ENCODE peak calls at places on chromosomes 11 and 22, in six cellular contexts. S is endodermal cell, X is heart right ventricle, P is fibroblast of lung, H is breast epithelium, C is BE2C. L is an unnamed sample. For H3K4me1, the result is how much of the 10 kb centered on the place peaks cover.

GRCh38 chr11:96293583-96293982 is 49.4 kb downstream of the MAML2 start:
- DNase-seq in S (no peak), X (no peak), P (peak), H (no peak), C (no peak), L (no peak)

GRCh38 chr11:125164422-125165110 is at the start of gene PKNOX2:
- DNase-seq in S (peak), X (peak), P (peak), H (peak), C (peak), L (peak)

GRCh38 chr11:130131957-130132850 is 27.4 kb upstream of the ST14 start:
- DNase-seq in S (peak), X (no peak), P (peak), H (no peak), C (peak), L (no peak)

GRCh38 chr22:38272373-38273134 is at the start of gene TMEM184B:
- DNase-seq in S (peak), X (peak), P (peak), H (peak), C (peak), L (peak)

GRCh38 chr11:105274631-105275030 is 135.1 kb upstream of the CARD18 start:
- DNase-seq in S (no peak), X (no peak), P (no peak), H (no peak), C (no peak), L (no peak)

GRCh38 chr11:17564687-17565042 is 17.6 kb downstream of the OTOG start:
- DNase-seq in S (peak), X (no peak), P (no peak), H (no peak), C (no peak), L (no peak)

GRCh38 chr11:1481861-1482441 is 4.6 kb downstream of the MOB2 start:
- DNase-seq in S (no peak), X (peak), P (no peak), H (no peak), C (peak), L (peak)

GRCh38 chr22:29654420-29654819 is 51.0 kb downstream of the NF2 start:
- DNase-seq in S (no peak), X (no peak), P (no peak), H (no peak), C (no peak), L (no peak)

GRCh38 chr11:113168804-113169342 is 145.5 kb upstream of the TTC12 start:
- DNase-seq in S (no peak), X (no peak), P (no peak), H (no peak), C (no peak), L (no peak)

GRCh38 chr11:68632802-68633201 is 51.5 kb upstream of the GAL start:
- DNase-seq in S (peak), X (no peak), P (peak), H (no peak), C (peak), L (no peak)

GRCh38 chr11:102472127-102472526 is 19.6 kb upstream of the TMEM123 start:
- DNase-seq in S (no peak), X (no peak), P (no peak), H (no peak), C (no peak), L (no peak)

GRCh38 chr11:121478226-121478894 is 25.6 kb upstream of the SORL1-AS1 start:
- DNase-seq in S (no peak), X (no peak), P (no peak), H (no peak), C (no peak), L (no peak)

GRCh38 chr11:798093-798713 is at the start of gene SLC25A22:
- DNase-seq in S (peak), X (peak), P (peak), H (peak), C (peak), L (no peak)

GRCh38 chr11:7311903-7312302 is 60.2 kb downstream of the SYT9 start:
- DNase-seq in S (no peak), X (no peak), P (no peak), H (no peak), C (no peak), L (no peak)

GRCh38 chr11:121106812-121107211 is 5.8 kb downstream of the TECTA start:
- DNase-seq in S (no peak), X (no peak), P (no peak), H (no peak), C (no peak), L (no peak)

GRCh38 chr22:30763815-30764686 is 69.4 kb downstream of the OSBP2 start:
- DNase-seq in S (peak), X (no peak), P (peak), H (no peak), C (peak), L (no peak)

GRCh38 chr11:9662273-9662672 is 1.6 kb upstream of the SWAP70 start:
- DNase-seq in S (peak), X (no peak), P (no peak), H (no peak), C (no peak), L (peak)

GRCh38 chr11:104442320-104442719 is 278.4 kb upstream of the PDGFD start:
- DNase-seq in S (no peak), X (no peak), P (no peak), H (no peak), C (no peak), L (no peak)

GRCh38 chr11:77094841-77095365 is 7.7 kb upstream of the OMP start:
- DNase-seq in S (no peak), X (no peak), P (no peak), H (no peak), C (peak), L (no peak)

GRCh38 chr22:46466255-46466676 is 71.2 kb downstream of the CELSR1 start:
- DNase-seq in S (no peak), X (no peak), P (no peak), H (no peak), C (no peak), L (no peak)

GRCh38 chr11:102436546-102436945 is 16.0 kb downstream of the TMEM123 start:
- DNase-seq in S (no peak), X (no peak), P (peak), H (no peak), C (no peak), L (no peak)

DNA sequence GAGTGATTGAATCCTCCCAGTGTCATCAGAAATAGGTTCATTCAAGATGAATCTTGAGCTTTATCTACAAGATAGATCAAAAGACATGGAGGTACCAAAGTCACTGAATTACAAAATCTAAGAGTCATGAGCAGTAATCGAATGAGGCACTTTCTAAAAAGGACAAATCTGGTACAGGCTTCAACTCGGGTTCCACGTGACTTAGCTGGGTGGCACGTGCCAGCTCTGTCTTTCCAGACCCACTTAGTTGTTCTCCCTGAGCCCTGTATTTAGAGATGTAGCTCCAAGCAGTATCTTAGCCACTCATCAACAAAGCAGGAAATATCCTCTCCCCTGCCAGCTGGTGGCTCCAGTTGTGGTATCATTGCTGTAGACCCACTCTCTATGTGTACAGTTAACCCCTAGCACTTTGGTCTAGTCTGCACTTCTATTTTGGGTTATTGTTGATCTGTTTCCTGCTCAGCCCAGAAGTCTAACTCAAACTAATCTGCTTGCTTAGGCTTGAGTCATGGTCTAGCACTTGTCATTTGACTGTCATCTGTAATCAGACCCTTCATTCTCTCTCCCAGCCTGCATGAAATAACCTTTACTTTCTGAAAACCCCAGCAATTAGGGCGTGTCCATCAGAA is 528.7 kb downstream of the ETS1 start:
- DNase-seq in S (no peak), X (no peak), P (no peak), H (no peak), C (no peak), L (no peak)
- H3K4me1 ChIP-seq in S (under half), X (under half), P (under half), H (under half), C (under half), L (under half)

GRCh38 chr22:31951201-31952093 is 7.1 kb downstream of the YWHAH start:
- DNase-seq in S (no peak), X (no peak), P (no peak), H (no peak), C (no peak), L (no peak)
- H3K4me1 ChIP-seq in S (under half), X (half or more), P (under half), H (under half), C (under half), L (under half)

GRCh38 chr11:82992219-82992618 is 79.5 kb downstream of the RAB30 start:
- DNase-seq in S (no peak), X (no peak), P (no peak), H (no peak), C (no peak), L (no peak)

GRCh38 chr11:82988936-82989627 is 82.6 kb downstream of the RAB30 start:
- DNase-seq in S (no peak), X (no peak), P (peak), H (no peak), C (no peak), L (no peak)

GRCh38 chr11:82986491-82986890 is 85.0 kb downstream of the DDIAS start:
- DNase-seq in S (no peak), X (no peak), P (no peak), H (no peak), C (no peak), L (no peak)

GRCh38 chr11:82989628-82990404 is 81.9 kb downstream of the RAB30 start:
- DNase-seq in S (no peak), X (no peak), P (no peak), H (no peak), C (no peak), L (no peak)

GRCh38 chr11:82987997-82988396 is 83.7 kb downstream of the RAB30 start:
- DNase-seq in S (no peak), X (no peak), P (no peak), H (no peak), C (no peak), L (no peak)
- H3K4me1 ChIP-seq in S (under half), X (under half), P (under half), H (under half), C (under half), L (under half)

GRCh38 chr11:64849600-64850356 is 5.3 kb upstream of the CDC42BPG start:
- DNase-seq in S (no peak), X (peak), P (peak), H (no peak), C (no peak), L (no peak)
- H3K4me1 ChIP-seq in S (under half), X (half or more), P (under half), H (under half), C (under half), L (under half)

GRCh38 chr22:23281053-23281405 is 100.7 kb downstream of the BCR start:
- DNase-seq in S (no peak), X (no peak), P (no peak), H (no peak), C (no peak), L (no peak)

GRCh38 chr22:23280356-23281052 is 100.2 kb downstream of the BCR start:
- DNase-seq in S (no peak), X (no peak), P (no peak), H (no peak), C (no peak), L (no peak)

GRCh38 chr22:23277583-23278295 is 97.4 kb downstream of the BCR start:
- DNase-seq in S (no peak), X (no peak), P (no peak), H (no peak), C (no peak), L (no peak)

GRCh38 chr22:23279781-23280180 is 99.5 kb downstream of the BCR start:
- DNase-seq in S (no peak), X (no peak), P (no peak), H (no peak), C (no peak), L (no peak)

DNA sequence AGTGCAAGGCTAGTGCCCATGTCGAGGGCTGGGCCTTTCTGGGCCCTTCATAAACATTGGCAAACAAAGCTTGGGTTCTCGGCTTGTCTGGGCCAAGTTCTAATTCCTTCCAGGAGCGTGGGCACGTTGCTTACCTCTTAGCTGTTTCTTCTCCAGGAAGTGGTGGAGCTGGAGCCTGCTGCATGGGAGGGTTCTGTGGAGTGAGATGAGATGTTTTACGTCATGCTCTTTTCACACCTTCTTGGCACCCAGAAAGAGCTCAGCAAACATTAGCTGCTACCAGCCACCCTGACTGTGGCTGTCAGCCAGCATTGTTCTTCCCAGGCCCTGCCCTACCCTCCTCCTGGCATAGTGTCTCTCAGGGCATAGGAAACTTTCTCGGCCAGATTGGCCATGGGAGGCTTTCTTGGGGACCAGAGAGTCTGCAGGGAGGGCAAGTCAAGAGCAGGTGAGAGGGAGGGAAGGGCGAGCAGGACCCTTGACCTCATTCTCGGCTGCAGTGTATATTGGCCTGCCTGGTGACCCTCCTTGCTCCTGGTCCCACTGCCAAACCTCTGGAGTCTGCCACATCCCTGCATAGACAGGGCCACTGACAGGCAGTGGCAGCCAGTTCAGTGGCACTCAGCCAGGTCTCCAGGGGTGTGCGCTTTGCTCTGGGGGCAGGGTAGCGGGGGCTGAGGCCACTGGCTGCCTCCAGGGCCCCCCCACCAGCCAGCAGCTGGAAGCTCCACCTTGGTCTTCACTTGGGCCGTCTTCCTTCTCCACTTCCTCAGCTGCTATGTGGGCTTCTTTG is 98.8 kb downstream of the BCR start:
- DNase-seq in S (no peak), X (peak), P (no peak), H (peak), C (no peak), L (no peak)
- H3K4me1 ChIP-seq in S (under half), X (under half), P (under half), H (under half), C (under half), L (half or more)

DNA sequence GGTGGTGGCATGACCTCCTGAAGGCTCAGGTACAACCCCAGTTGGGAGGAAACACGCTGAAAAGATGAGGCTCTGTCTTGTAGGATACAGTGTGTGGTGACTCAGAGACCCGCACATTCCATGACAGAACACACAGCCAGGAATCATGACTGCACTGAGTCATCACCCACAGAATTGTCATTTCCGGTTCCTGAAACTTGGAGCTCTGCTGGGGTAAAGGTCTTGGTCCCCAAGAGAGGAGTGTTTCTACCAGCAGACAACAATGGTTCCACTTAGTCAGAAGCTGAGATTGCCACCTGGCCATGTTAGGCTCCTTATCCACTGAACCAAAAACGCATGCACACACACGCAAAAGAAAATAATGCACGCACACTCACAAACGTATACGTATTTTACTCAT is 31.5 kb upstream of the CYB5R3 start:
- DNase-seq in S (no peak), X (no peak), P (peak), H (no peak), C (no peak), L (no peak)
- H3K4me1 ChIP-seq in S (under half), X (half or more), P (under half), H (under half), C (under half), L (half or more)

GRCh38 chr22:36010913-36011312 is 17.7 kb downstream of the RBFOX2 start:
- DNase-seq in S (no peak), X (no peak), P (peak), H (no peak), C (peak), L (no peak)
- H3K4me1 ChIP-seq in S (under half), X (half or more), P (under half), H (under half), C (under half), L (under half)

GRCh38 chr11:44752727-44753126 is 26.0 kb downstream of the TSPAN18 start:
- DNase-seq in S (peak), X (no peak), P (no peak), H (no peak), C (no peak), L (no peak)
- H3K4me1 ChIP-seq in S (under half), X (half or more), P (under half), H (under half), C (under half), L (half or more)

DNA sequence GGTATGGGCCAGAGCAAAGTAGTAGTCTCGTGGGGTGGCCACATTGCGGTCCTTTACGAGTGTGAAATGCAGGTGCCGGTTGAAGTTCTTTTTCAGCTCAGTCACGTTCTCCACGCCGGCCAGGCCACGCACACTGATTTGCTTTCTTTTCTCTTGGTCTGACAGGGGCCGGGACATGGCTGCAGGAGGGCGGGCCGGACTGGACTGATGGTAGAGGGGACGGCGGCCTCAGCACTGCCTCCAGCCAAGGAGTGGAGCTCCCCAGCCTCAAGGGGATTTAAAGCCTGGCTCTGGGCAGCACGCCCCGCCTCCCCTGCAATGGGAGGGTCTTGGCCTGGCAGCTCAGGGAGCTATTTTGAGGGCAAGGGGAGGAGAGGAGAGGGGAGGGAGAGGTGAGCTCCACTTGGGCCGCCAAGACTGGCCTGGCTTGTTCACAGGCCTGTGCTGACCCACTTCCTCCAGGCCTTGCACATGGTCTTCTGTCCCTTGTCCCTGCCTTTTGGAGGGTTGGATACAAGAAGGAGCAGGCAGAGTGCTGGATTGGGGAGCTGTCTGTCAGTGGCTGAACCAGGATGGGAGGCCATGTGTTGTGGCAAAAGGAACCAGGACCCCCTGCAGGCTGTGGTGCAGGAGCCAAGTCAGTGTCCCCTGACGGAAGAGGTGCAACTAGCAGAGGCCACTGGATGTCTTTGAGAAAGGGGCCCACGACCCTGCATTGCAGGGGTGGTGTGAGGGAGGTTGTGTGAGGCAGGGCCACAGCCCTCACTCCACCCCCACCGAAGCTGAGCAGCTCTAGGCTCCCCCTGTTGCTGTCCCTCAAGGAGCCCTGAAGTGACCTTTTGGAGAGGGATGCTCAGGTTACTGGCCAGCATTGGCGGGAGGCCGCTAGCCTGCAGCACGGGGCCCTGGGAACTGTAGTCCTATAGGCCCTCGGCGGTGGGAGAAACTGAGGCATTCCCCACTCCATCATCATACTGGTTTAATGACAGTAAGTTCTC is at the start of gene PYGM:
- DNase-seq in S (peak), X (peak), P (peak), H (peak), C (peak), L (peak)
- H3K4me1 ChIP-seq in S (under half), X (half or more), P (under half), H (under half), C (under half), L (half or more)

GRCh38 chr22:49930596-49931412 is 12.4 kb downstream of the CRELD2 start:
- DNase-seq in S (peak), X (no peak), P (peak), H (peak), C (peak), L (peak)
- H3K4me1 ChIP-seq in S (under half), X (half or more), P (under half), H (under half), C (under half), L (under half)

L was measured in tibial artery.